ENCODE peak calls at places on chromosomes 12 and 14, in seven cellular contexts. Z is PC-3, G is mesendoderm, K is A549, R is endothelial cell of umbilical vein, F is Karpas-422, Y is hepatocyte. U is an unnamed sample.
A peak's percentile ranks its signal among the peaks of the same experiment; 100 is the strongest.

GRCh38 chr14:69647216-69647615 is 35.8 kb downstream of the SUSD6 start:
- DNase-seq in Z (no peak), K (no peak), F (no peak), Y (no peak), R (no peak), G (no peak), U (no peak)

GRCh38 chr12:82867782-82868505 is 181.2 kb downstream of the TMTC2 start:
- DNase-seq in R (no peak), K (no peak), F (no peak), Z (no peak), Y (no peak), G (peak; percentile 34), U (no peak)

GRCh38 chr14:105924951-105925591 is 398.7 kb downstream of the TMEM121 start:
- DNase-seq in F (no peak), Z (no peak), K (no peak), R (no peak), G (no peak), Y (no peak), U (no peak)

GRCh38 chr12:75568387-75568786 is 57.0 kb upstream of the KRR1 start:
- DNase-seq in Z (no peak), K (no peak), R (no peak), F (no peak), Y (no peak), G (no peak), U (peak; percentile 60)

GRCh38 chr14:33762462-33762861 is 188.4 kb downstream of the EGLN3 start:
- DNase-seq in G (no peak), R (peak; percentile 75), Y (no peak), K (no peak), F (no peak), Z (no peak), U (peak; percentile 58)

GRCh38 chr12:88237954-88238353 is 95.8 kb downstream of the TMTC3 start:
- DNase-seq in F (peak; percentile 32), G (no peak), R (peak; percentile 33), Z (peak; percentile 70), K (no peak), Y (no peak), U (peak; percentile 82)

GRCh38 chr14:62673014-62673727 is 372.1 kb downstream of the KCNH5 start:
- DNase-seq in F (no peak), G (no peak), Z (no peak), K (no peak), R (no peak), Y (no peak), U (no peak)

GRCh38 chr12:48890657-48891418 is 25.2 kb upstream of the RND1 start:
- DNase-seq in Z (peak; percentile 82), K (no peak), R (peak; percentile 76), Y (peak; percentile 91), F (peak; percentile 87), G (peak; percentile 90), U (peak; percentile 64)

GRCh38 chr12:99686142-99686541 is 38.6 kb downstream of the GARIN6 start:
- DNase-seq in G (no peak), R (no peak), K (no peak), Y (no peak), F (no peak), Z (no peak), U (no peak)

GRCh38 chr12:6215932-6216494 is 15.8 kb downstream of the CD9 start:
- DNase-seq in F (no peak), Z (peak; percentile 96), G (peak; percentile 88), R (peak; percentile 92), Y (peak; percentile 81), K (peak; percentile 98), U (peak; percentile 92)

DNA sequence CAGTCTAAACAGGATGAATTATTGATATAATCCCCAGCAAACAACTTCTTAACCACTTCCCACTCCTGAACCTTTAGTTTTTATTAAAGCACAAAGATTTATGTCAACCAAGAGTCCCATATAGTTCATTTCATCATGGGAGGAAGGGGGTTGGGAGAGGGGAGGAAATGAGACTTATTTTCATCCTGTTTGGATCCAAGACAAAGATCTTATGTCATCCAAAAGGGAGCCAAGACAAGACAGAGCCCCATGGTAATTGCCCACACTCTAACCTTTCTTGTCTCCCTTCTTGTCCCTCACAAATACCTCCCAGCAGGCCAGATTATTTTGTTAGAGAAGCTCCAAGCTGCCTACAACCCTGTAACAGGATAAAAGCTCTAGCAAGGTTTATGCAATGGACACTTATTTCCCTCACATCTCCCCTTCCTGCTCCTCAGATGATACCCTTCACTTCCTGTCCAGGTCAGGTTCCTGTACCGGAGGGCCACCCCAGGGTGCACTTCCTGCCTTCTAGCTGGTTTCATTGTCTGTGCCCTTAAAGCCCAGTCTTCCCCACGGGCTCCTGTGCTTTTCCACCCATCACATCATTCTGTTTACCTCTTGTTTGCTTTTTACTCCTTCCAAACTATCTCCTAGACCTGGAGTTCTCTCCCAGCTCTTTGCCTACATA is 123.6 kb upstream of the MDM1 start:
- DNase-seq in G (no peak), Z (no peak), R (peak; percentile 40), F (no peak), K (no peak), Y (no peak), U (peak; percentile 34)
- H3K4me2 ChIP-seq in G (no peak overlapping the region), Z (no peak overlapping the region), R (peak overlapping the region; percentile 54), F (no peak overlapping the region), K (no peak overlapping the region), Y (no peak overlapping the region), U (no peak overlapping the region)

GRCh38 chr14:73142216-73142615 is 5.9 kb downstream of the PSEN1 start:
- DNase-seq in G (no peak), R (no peak), Y (no peak), F (no peak), Z (no peak), K (no peak), U (no peak)
- H3K27ac ChIP-seq in G (no peak overlapping the region), R (no peak overlapping the region), Y (no peak overlapping the region), F (peak overlapping the region; percentile 0), Z (no peak overlapping the region), K (no peak overlapping the region), U (no peak overlapping the region)

GRCh38 chr12:116735951-116736599 is 1.8 kb downstream of the SPRING1 start:
- DNase-seq in K (no peak), Y (peak; percentile 84), F (no peak), G (peak; percentile 67), R (no peak), Z (peak; percentile 50), U (no peak)
- H3K4me3 ChIP-seq in K (peak overlapping the region; percentile 64), Y (peak overlapping the region; percentile 84), F (peak overlapping the region; percentile 82), G (no peak overlapping the region), R (no peak overlapping the region), Z (peak overlapping the region; percentile 97), U (peak overlapping the region; percentile 93)

DNA sequence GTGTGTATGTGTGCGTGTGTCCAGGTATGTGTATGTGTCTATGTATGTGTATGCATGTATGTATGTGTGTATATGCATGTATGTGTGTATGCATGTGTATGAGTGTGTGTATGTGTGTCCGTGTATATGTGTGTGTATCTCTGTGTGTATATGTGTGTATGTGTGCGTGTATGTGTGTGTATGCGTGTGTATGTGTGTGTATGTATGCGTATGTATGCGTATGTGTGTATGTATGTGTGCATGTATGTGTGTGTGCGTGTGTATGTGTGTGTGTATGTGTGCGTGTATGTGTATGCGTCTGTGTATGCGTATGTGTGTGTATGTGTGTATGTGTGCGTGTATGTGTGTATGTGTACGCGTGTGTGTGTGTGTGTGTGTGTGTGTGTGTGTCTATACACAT is 31.6 kb downstream of the CHST11 start:
- DNase-seq in K (no peak), F (no peak), G (no peak), Z (no peak), Y (no peak), R (no peak), U (no peak)
- H3K4me2 ChIP-seq in K (no peak overlapping the region), F (no peak overlapping the region), G (no peak overlapping the region), Z (no peak overlapping the region), Y (no peak overlapping the region), R (no peak overlapping the region), U (no peak overlapping the region)

GRCh38 chr14:75069021-75069810 is at the start of gene ZC2HC1C:
- DNase-seq in R (peak; percentile 91), G (peak; percentile 95), Z (peak; percentile 81), Y (peak; percentile 96), F (peak; percentile 95), K (peak; percentile 84), U (peak; percentile 78)

GRCh38 chr14:75067212-75067611 is 2.2 kb upstream of the ZC2HC1C start:
- DNase-seq in Z (no peak), F (no peak), R (no peak), K (no peak), G (no peak), Y (no peak), U (no peak)

GRCh38 chr14:75069811-75070145 is 337 bp downstream of the ZC2HC1C start:
- DNase-seq in K (no peak), R (no peak), G (no peak), Z (no peak), F (no peak), Y (no peak), U (no peak)

GRCh38 chr14:75068294-75069020 is 984 bp upstream of the ZC2HC1C start:
- DNase-seq in G (peak; percentile 33), Y (no peak), Z (no peak), K (no peak), F (no peak), R (no peak), U (no peak)

DNA sequence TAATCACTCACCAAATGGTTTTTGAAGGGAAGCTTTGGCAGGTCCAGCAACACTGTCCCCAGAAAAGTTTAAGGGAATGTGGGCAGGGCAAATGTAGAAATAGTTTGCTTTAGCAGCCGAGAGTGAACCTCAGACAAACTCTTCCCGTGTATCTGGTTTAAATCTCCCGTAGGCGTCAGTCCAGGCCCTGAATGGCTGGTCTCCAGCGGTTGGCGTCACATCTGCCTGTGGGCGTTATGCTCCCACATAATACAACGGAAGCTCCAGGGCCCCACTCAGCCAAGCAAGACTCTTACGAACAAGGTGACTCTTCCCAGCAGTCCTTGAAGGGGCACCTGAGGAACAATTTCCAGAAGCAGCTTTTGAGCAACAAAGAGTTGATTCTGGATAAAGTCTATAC is 942 bp downstream of the ZC2HC1C start:
- DNase-seq in Y (no peak), Z (no peak), F (no peak), G (no peak), K (no peak), R (no peak), U (no peak)
- H3K27ac ChIP-seq in Y (peak overlapping the region; percentile 87), Z (no peak overlapping the region), F (no peak overlapping the region), G (no peak overlapping the region), K (peak overlapping the region; percentile 95), R (no peak overlapping the region), U (no peak overlapping the region)

GRCh38 chr14:89429206-89430091 is 12.4 kb upstream of the FOXN3 start:
- DNase-seq in Z (no peak), K (no peak), F (no peak), R (peak; percentile 46), Y (peak; percentile 24), G (no peak), U (peak; percentile 21)
- H3K4me3 ChIP-seq in Z (peak overlapping the region; percentile 5), K (no peak overlapping the region), F (peak overlapping the region; percentile 57), R (no peak overlapping the region), Y (no peak overlapping the region), G (no peak overlapping the region), U (peak overlapping the region; percentile 47)